ENCODE peak calls at places on chromosomes 4 and X, in five cellular contexts. One of them, this sample, is unnamed.

GRCh38 chr4:142467086-142467485 is 379.0 kb downstream of the INPP4B start:
- DNase-seq in H1: no peak
- DNase-seq in IMR-90: no peak
- DNase-seq in mesenchymal stem cell: no peak
- DNase-seq in H9: no peak
- DNase-seq in this sample: no peak

GRCh38 chr4:97153042-97153441 is 990.2 kb downstream of the STPG2 start:
- DNase-seq in H1: no peak
- DNase-seq in IMR-90: no peak
- DNase-seq in mesenchymal stem cell: no peak
- DNase-seq in H9: no peak
- DNase-seq in this sample: peak; percentile 54

GRCh38 chr4:71360844-71361243 is 22.0 kb downstream of the SLC4A4 start:
- DNase-seq in H1: no peak
- DNase-seq in IMR-90: no peak
- DNase-seq in mesenchymal stem cell: no peak
- DNase-seq in H9: no peak
- DNase-seq in this sample: no peak

GRCh38 chr4:82099863-82100579 is 273.8 kb downstream of the HNRNPD start:
- DNase-seq in H1: no peak
- DNase-seq in IMR-90: no peak
- DNase-seq in mesenchymal stem cell: no peak
- DNase-seq in H9: no peak
- DNase-seq in this sample: no peak

GRCh38 chr4:171639540-171639939 is 173.7 kb upstream of the GALNTL6 start:
- DNase-seq in H1: no peak
- DNase-seq in IMR-90: no peak
- DNase-seq in mesenchymal stem cell: no peak
- DNase-seq in H9: no peak
- DNase-seq in this sample: no peak

GRCh38 chr4:128517739-128518510 is 230.3 kb upstream of the PGRMC2 start:
- DNase-seq in H1: no peak
- DNase-seq in IMR-90: peak; percentile 98
- DNase-seq in mesenchymal stem cell: peak; percentile 92
- DNase-seq in H9: no peak
- DNase-seq in this sample: peak; percentile 88

GRCh38 chr4:178196751-178197150 is 754.5 kb upstream of the AGA start:
- DNase-seq in H1: no peak
- DNase-seq in IMR-90: no peak
- DNase-seq in mesenchymal stem cell: no peak
- DNase-seq in H9: no peak
- DNase-seq in this sample: no peak

GRCh38 chrX:49192722-49193328 is 6.7 kb upstream of the PRICKLE3 start:
- DNase-seq in H1: no peak
- DNase-seq in IMR-90: peak; percentile 25
- DNase-seq in mesenchymal stem cell: peak; percentile 23
- DNase-seq in H9: peak; percentile 55
- DNase-seq in this sample: peak; percentile 46

GRCh38 chr4:173504181-173504503 is 25.9 kb downstream of the HAND2 start:
- DNase-seq in H1: no peak
- DNase-seq in IMR-90: no peak
- DNase-seq in mesenchymal stem cell: no peak
- DNase-seq in H9: no peak
- DNase-seq in this sample: no peak

GRCh38 chrX:150533863-150534262 is 34.6 kb upstream of the MTM1 start:
- DNase-seq in H1: no peak
- DNase-seq in IMR-90: no peak
- DNase-seq in mesenchymal stem cell: no peak
- DNase-seq in H9: no peak
- DNase-seq in this sample: no peak

GRCh38 chr4:158581161-158581560 is 59.5 kb downstream of the RXFP1 start:
- DNase-seq in H1: no peak
- DNase-seq in IMR-90: peak; percentile 41
- DNase-seq in mesenchymal stem cell: no peak
- DNase-seq in H9: no peak
- DNase-seq in this sample: no peak

GRCh38 chr4:824461-825062 is 1.4 kb downstream of the CPLX1 start:
- DNase-seq in H1: no peak
- DNase-seq in IMR-90: no peak
- DNase-seq in mesenchymal stem cell: peak; percentile 52
- DNase-seq in H9: no peak
- DNase-seq in this sample: no peak

GRCh38 chr4:826508-827208 is 729 bp upstream of the CPLX1 start:
- DNase-seq in H1: peak; percentile 74
- DNase-seq in IMR-90: no peak
- DNase-seq in mesenchymal stem cell: no peak
- DNase-seq in H9: peak; percentile 47
- DNase-seq in this sample: no peak

GRCh38 chr4:823761-824460 is 2.0 kb downstream of the CPLX1 start:
- DNase-seq in H1: no peak
- DNase-seq in IMR-90: no peak
- DNase-seq in mesenchymal stem cell: no peak
- DNase-seq in H9: no peak
- DNase-seq in this sample: no peak

GRCh38 chr4:825969-826330 is at the start of gene CPLX1:
- DNase-seq in H1: peak; percentile 62
- DNase-seq in IMR-90: no peak
- DNase-seq in mesenchymal stem cell: peak; percentile 24
- DNase-seq in H9: no peak
- DNase-seq in this sample: peak; percentile 57

DNA sequence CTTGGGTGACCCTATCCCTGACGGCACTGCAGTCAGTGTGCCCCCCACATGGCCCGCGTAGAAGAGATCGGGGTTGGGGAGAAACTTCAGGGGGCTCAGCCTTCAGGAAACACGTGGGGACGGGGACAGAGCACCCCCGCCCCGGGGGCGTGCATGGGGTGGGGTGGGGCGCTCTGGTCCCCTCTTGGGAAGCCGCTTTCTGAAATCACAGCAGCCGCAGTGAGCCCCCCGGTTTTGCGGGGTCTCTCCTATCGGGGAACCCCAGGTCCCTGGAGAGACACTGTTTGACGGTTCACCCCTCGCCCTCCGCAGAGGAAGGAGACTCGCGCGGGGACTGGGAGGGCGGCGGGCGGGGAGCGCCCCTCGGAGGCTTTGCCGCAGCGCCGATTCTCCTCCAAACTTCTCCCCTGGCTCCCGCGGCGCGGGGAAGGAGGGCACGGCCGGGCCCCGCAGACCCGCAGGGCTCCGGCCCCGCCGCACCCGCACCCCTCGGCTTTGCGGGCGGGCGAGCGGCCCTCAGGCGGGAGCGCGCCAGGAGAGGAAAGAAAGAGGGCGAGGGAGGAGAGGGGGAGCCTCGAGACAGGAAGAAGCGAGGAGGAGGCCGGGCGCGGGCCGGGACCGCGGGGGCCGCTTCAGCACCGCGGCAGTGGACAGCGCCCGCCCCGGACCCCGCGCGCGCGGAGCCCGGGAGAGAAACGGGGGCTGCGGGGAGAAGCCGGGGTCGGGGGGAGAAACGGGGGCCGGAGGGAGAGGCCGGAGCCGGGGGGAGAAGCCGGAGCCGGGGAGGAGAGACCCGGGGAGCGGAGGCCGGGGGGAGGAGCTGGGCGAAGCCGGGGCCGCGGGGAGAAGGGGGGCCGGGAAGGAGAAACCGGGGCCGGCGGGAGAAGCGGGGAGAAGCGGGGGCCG is 613 bp downstream of the CPLX1 start:
- DNase-seq in H1: peak; percentile 69
- DNase-seq in IMR-90: no peak
- DNase-seq in mesenchymal stem cell: peak; percentile 13
- DNase-seq in H9: no peak
- DNase-seq in this sample: no peak
- H3K23ac ChIP-seq in H1: no peak overlapping the region
- H3K23ac ChIP-seq in IMR-90: no peak overlapping the region
- H3K23ac ChIP-seq in mesenchymal stem cell: no peak overlapping the region
- H3K23ac ChIP-seq in H9: no peak overlapping the region
- H3K23ac ChIP-seq in this sample: no peak overlapping the region

GRCh38 chrX:31543565-31544125 is 471.8 kb upstream of the FTHL17 start:
- DNase-seq in H1: no peak
- DNase-seq in IMR-90: no peak
- DNase-seq in mesenchymal stem cell: no peak
- DNase-seq in H9: no peak
- DNase-seq in this sample: peak; percentile 35

GRCh38 chrX:31546130-31546529 is 474.3 kb upstream of the FTHL17 start:
- DNase-seq in H1: no peak
- DNase-seq in IMR-90: peak; percentile 76
- DNase-seq in mesenchymal stem cell: peak; percentile 72
- DNase-seq in H9: no peak
- DNase-seq in this sample: peak; percentile 53

GRCh38 chrX:31547416-31547815 is 475.6 kb upstream of the FTHL17 start:
- DNase-seq in H1: no peak
- DNase-seq in IMR-90: no peak
- DNase-seq in mesenchymal stem cell: no peak
- DNase-seq in H9: no peak
- DNase-seq in this sample: no peak

GRCh38 chrX:31547816-31548215 is 476.0 kb upstream of the FTHL17 start:
- DNase-seq in H1: no peak
- DNase-seq in IMR-90: no peak
- DNase-seq in mesenchymal stem cell: no peak
- DNase-seq in H9: no peak
- DNase-seq in this sample: peak; percentile 71

DNA sequence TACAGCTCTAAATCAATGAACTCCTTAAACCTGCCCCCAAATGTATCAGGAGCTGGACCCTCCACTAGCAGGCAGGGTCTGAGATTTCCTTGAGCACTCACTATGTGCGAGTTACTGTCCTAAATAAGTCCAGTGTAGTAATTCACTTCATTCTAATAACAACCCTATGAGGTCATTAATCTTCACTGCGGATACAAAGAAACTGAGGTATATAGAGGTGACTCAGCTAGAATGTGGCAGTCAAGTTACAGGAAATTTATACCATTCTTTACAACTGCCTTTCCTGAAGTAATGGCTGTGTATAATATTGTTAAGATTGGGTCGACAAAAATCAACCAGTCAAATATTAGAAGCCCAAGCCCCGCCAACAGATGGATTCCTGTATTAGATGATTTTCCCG is 473.9 kb upstream of the FTHL17 start:
- DNase-seq in H1: no peak
- DNase-seq in IMR-90: no peak
- DNase-seq in mesenchymal stem cell: peak; percentile 32
- DNase-seq in H9: no peak
- DNase-seq in this sample: no peak
- H3K27ac ChIP-seq in H1: no peak overlapping the region
- H3K27ac ChIP-seq in IMR-90: no peak overlapping the region
- H3K27ac ChIP-seq in mesenchymal stem cell: peak overlapping the region; percentile 8
- H3K27ac ChIP-seq in H9: no peak overlapping the region
- H3K27ac ChIP-seq in this sample: no peak overlapping the region

DNA sequence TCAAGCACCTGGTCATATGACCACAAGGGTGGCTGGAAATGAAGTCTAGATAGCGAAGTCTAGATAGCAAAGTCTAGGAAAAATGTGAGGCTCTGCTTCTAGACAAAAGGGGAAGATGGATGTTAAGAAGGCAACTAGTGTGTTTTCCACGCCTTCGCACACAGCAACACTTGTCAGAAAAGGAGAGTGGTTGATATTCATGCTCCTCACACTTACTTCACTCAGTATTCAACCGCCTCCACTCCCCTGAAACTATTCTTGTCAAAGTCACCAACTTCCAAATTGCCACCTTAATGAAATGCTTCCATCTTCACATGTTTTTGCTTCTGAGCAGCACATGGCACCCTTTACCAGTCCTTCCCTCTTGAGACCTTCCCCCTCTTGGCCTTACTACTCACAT is 27.7 kb upstream of the DCLK2 start:
- DNase-seq in H1: no peak
- DNase-seq in IMR-90: no peak
- DNase-seq in mesenchymal stem cell: no peak
- DNase-seq in H9: no peak
- DNase-seq in this sample: no peak
- H2AK5ac ChIP-seq in H1: no peak overlapping the region
- H2AK5ac ChIP-seq in IMR-90: no peak overlapping the region
- H2AK5ac ChIP-seq in mesenchymal stem cell: no peak overlapping the region
- H2AK5ac ChIP-seq in H9: no peak overlapping the region
- H2AK5ac ChIP-seq in this sample: no peak overlapping the region

DNA sequence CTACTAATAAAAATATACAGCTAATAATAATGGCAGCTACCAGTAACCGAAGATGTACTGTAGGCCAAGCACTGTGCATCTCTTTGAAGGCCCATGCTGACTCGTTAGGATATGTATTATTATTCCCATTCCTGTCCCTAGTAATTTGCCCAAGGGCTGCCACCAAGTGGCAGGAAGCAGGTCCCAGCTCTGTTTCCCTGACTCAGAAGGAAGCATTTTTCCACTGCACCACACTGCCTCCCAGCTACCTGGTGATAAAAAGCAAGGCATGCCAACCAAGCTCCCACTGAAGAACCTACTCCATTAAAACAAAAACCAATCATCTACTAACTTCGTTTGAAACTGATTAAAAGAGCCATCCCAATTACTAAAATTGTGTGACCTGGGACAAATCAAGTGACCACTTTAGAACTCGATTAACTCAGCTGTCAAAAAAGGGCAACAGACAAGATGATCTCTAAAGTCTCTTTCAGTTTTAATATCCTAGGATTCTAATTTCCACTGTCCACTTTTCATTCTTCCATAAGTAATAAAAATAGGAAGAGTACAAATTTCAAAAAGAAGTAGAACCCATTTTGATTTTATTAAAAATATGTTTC is 24.3 kb upstream of the PGM2 start:
- DNase-seq in H1: no peak
- DNase-seq in IMR-90: peak; percentile 60
- DNase-seq in mesenchymal stem cell: peak; percentile 55
- DNase-seq in H9: peak; percentile 80
- DNase-seq in this sample: peak; percentile 84
- H3K23ac ChIP-seq in H1: no peak overlapping the region
- H3K23ac ChIP-seq in IMR-90: no peak overlapping the region
- H3K23ac ChIP-seq in mesenchymal stem cell: no peak overlapping the region
- H3K23ac ChIP-seq in H9: no peak overlapping the region
- H3K23ac ChIP-seq in this sample: no peak overlapping the region

GRCh38 chrX:29143356-29143755 is 556.1 kb downstream of the IL1RAPL1 start:
- DNase-seq in H1: no peak
- DNase-seq in IMR-90: peak; percentile 64
- DNase-seq in mesenchymal stem cell: peak; percentile 18
- DNase-seq in H9: no peak
- DNase-seq in this sample: no peak

GRCh38 chrX:29143756-29144155 is 556.5 kb downstream of the IL1RAPL1 start:
- DNase-seq in H1: no peak
- DNase-seq in IMR-90: peak; percentile 3
- DNase-seq in mesenchymal stem cell: no peak
- DNase-seq in H9: no peak
- DNase-seq in this sample: no peak

DNA sequence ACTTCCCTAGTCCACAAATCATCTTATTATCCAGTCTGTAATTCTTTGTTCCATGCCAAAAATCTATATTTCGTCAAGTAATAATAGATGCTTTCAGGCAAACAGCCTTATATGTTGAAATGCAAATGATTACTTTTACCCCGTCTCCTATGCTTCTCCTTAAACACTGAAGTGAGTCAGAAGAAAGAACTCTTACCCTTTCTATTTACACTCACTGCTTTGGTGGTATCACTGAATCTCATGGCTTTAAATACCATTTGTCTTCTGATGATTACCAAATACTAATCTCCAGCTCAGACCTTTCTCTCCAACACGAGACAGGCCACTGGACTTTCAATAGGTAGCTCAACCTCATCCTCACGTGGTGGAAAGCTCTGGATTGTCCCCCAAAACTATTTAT is 558.1 kb downstream of the IL1RAPL1 start:
- DNase-seq in H1: no peak
- DNase-seq in IMR-90: peak; percentile 61
- DNase-seq in mesenchymal stem cell: no peak
- DNase-seq in H9: no peak
- DNase-seq in this sample: no peak
- H3K27ac ChIP-seq in H1: no peak overlapping the region
- H3K27ac ChIP-seq in IMR-90: no peak overlapping the region
- H3K27ac ChIP-seq in mesenchymal stem cell: no peak overlapping the region
- H3K27ac ChIP-seq in H9: no peak overlapping the region
- H3K27ac ChIP-seq in this sample: no peak overlapping the region

This sample was measured in mesendoderm.